ENCODE peak calls at places on chromosomes 6 and 20, in nine cellular contexts. Y is tibial nerve; Z is activated T-helper 1 cell treated with anti-CD3 and anti-CD28 coated beads, Interleukin-2, amount 50 U/mL, for 16 hours; W is amniotic stem cell; K is ELR; B is putamen; E is central memory CD8-positive, alpha-beta T cell; H is natural killer cell; O is caudate nucleus. Q is an unnamed sample.

GRCh38 chr6:154993026-154993425 is 2.1 kb upstream of the TIAM2 start:
- DNase-seq in E (no peak), B (no peak), W (no peak), H (no peak), Z (no peak), K (peak), Y (no peak), O (no peak), Q (no peak)

GRCh38 chr6:126388235-126388634 is 48.3 kb downstream of the CENPW start:
- DNase-seq in H (no peak), B (no peak), O (no peak), Z (no peak), K (no peak), E (no peak), W (no peak), Y (no peak), Q (no peak)

GRCh38 chr20:59783020-59784010 is 150.1 kb downstream of the SYCP2 start:
- DNase-seq in K (peak), Y (no peak), W (no peak), E (no peak), H (peak), Z (no peak), O (peak), B (peak), Q (peak)

GRCh38 chr6:170344631-170345576 is 38.3 kb downstream of the FAM120B start:
- DNase-seq in H (no peak), Z (no peak), W (no peak), Y (no peak), B (no peak), K (peak), E (no peak), O (no peak), Q (no peak)

GRCh38 chr20:49787371-49788357 is 25.0 kb upstream of the SLC9A8 start:
- DNase-seq in O (no peak), E (no peak), W (no peak), Z (no peak), B (no peak), H (no peak), Y (no peak), K (no peak), Q (no peak)

GRCh38 chr6:88914885-88915598 is 48.4 kb downstream of the RNGTT start:
- DNase-seq in K (no peak), Z (no peak), W (no peak), O (no peak), E (no peak), Y (no peak), H (no peak), B (no peak), Q (no peak)

GRCh38 chr6:119067091-119067490 is 11.4 kb downstream of the FAM184A start:
- DNase-seq in W (no peak), K (no peak), O (no peak), Y (no peak), Z (no peak), H (no peak), B (no peak), E (no peak), Q (no peak)

GRCh38 chr6:8182857-8183256 is 80.5 kb upstream of the EEF1E1 start:
- DNase-seq in E (no peak), W (no peak), B (no peak), Z (no peak), O (no peak), K (no peak), H (no peak), Y (no peak), Q (no peak)

GRCh38 chr20:58523072-58523681 is 8.0 kb upstream of the APCDD1L start:
- DNase-seq in E (no peak), K (no peak), O (no peak), B (no peak), Z (no peak), W (no peak), Y (no peak), H (no peak), Q (no peak)

GRCh38 chr6:149248688-149249369 is 68.7 kb upstream of the TAB2 start:
- DNase-seq in O (no peak), H (no peak), W (no peak), Z (no peak), B (no peak), E (no peak), Y (no peak), K (peak), Q (no peak)

GRCh38 chr6:42200035-42200434 is 5.3 kb upstream of the GUCA1B start:
- DNase-seq in Z (no peak), E (no peak), O (no peak), B (no peak), Y (no peak), K (peak), W (peak), H (no peak), Q (no peak)

GRCh38 chr6:154432533-154433476 is 76.2 kb upstream of the IPCEF1 start:
- DNase-seq in W (no peak), O (no peak), Z (no peak), H (no peak), Y (no peak), E (no peak), B (no peak), K (peak), Q (no peak)

GRCh38 chr6:28167068-28167467 is 25.4 kb downstream of the ZKSCAN8 start:
- DNase-seq in B (no peak), Z (no peak), H (no peak), Y (no peak), W (peak), E (no peak), K (peak), O (no peak), Q (no peak)

GRCh38 chr20:49540696-49541435 is 27.1 kb downstream of the PTGIS start:
- DNase-seq in Y (no peak), Z (no peak), O (no peak), B (no peak), H (no peak), E (no peak), K (no peak), W (no peak), Q (no peak)

GRCh38 chr6:35543459-35544193 is 30.9 kb upstream of the TULP1 start:
- DNase-seq in E (no peak), Z (no peak), K (no peak), H (no peak), W (no peak), O (no peak), B (no peak), Y (no peak), Q (no peak)

GRCh38 chr6:167211870-167212715 is 54.3 kb upstream of the GPR31 start:
- DNase-seq in Y (no peak), O (no peak), Z (no peak), W (no peak), E (no peak), H (no peak), K (no peak), B (no peak), Q (no peak)

GRCh38 chr20:61487346-61488022 is 235.4 kb downstream of the CDH4 start:
- DNase-seq in W (no peak), Y (no peak), H (no peak), E (no peak), B (no peak), O (no peak), K (no peak), Z (no peak), Q (no peak)

GRCh38 chr6:131909408-131910218 is 41.6 kb downstream of the CCN2 start:
- DNase-seq in O (peak), Z (peak), Y (peak), E (peak), W (no peak), H (peak), K (peak), B (peak), Q (peak)

GRCh38 chr6:53357576-53358343 is 9.0 kb upstream of the ELOVL5 start:
- DNase-seq in Y (no peak), W (no peak), B (no peak), E (no peak), O (no peak), Z (no peak), K (no peak), H (no peak), Q (no peak)

GRCh38 chr6:45710304-45710821 is 305.3 kb downstream of the CLIC5 start:
- DNase-seq in E (no peak), Y (no peak), B (no peak), H (no peak), O (no peak), K (peak), Z (no peak), W (no peak), Q (no peak)

GRCh38 chr20:48275737-48276342 is 490.6 kb upstream of the SULF2 start:
- DNase-seq in H (no peak), Y (no peak), Z (no peak), O (no peak), E (no peak), B (no peak), W (no peak), K (no peak), Q (no peak)

GRCh38 chr20:58700121-58700780 is 7.7 kb downstream of the NPEPL1 start:
- DNase-seq in W (no peak), O (no peak), B (no peak), H (no peak), K (no peak), E (no peak), Y (no peak), Z (no peak), Q (no peak)

GRCh38 chr20:4018015-4018748 is 2.8 kb upstream of the RNF24 start:
- DNase-seq in E (no peak), Z (no peak), K (peak), H (no peak), O (no peak), Y (no peak), W (no peak), B (no peak), Q (no peak)

GRCh38 chr6:163490826-163491577 is 76.5 kb downstream of the QKI start:
- DNase-seq in K (no peak), E (no peak), Z (no peak), Y (peak), O (peak), W (no peak), B (peak), H (no peak), Q (peak)

GRCh38 chr20:48635791-48636267 is 192.0 kb downstream of the PREX1 start:
- DNase-seq in O (peak), Y (no peak), B (peak), E (peak), K (peak), H (peak), W (no peak), Z (peak), Q (peak)